ENCODE peak calls at places on chromosomes 7 and 10, in four cellular contexts. R is spleen, Y is hepatocyte, C is uterus. G is an unnamed sample.
A peak's percentile ranks its signal among the peaks of the same experiment; 100 is the strongest.

GRCh38 chr10:93369588-93370164 is 112.5 kb downstream of the MYOF start:
- DNase-seq in R (no peak), Y (no peak), C (no peak), G (no peak)

GRCh38 chr10:95242581-95243317 is 48.1 kb downstream of the PDLIM1 start:
- DNase-seq in R (peak; percentile 18), Y (peak; percentile 65), C (no peak), G (peak; percentile 39)

GRCh38 chr7:80699656-80700318 is 61.3 kb downstream of the CD36 start:
- DNase-seq in R (no peak), Y (no peak), C (no peak), G (no peak)

GRCh38 chr10:56605043-56605442 is 244.0 kb upstream of the ZWINT start:
- DNase-seq in R (no peak), Y (peak; percentile 22), C (no peak), G (no peak)

GRCh38 chr7:77903597-77903996 is 105.0 kb downstream of the PHTF2 start:
- DNase-seq in R (no peak), Y (no peak), C (no peak), G (no peak)

GRCh38 chr10:92847185-92847864 is 995 bp upstream of the EXOC6 start:
- DNase-seq in R (no peak), Y (no peak), C (no peak), G (peak; percentile 14)

GRCh38 chr7:78558571-78558970 is 760.0 kb downstream of the PHTF2 start:
- DNase-seq in R (no peak), Y (no peak), C (no peak), G (no peak)

GRCh38 chr7:24936121-24936824 is 43.7 kb downstream of the OSBPL3 start:
- DNase-seq in R (no peak), Y (no peak), C (no peak), G (no peak)

GRCh38 chr10:688287-688620 is 1.2 kb downstream of the DIP2C start:
- DNase-seq in R (no peak), Y (no peak), C (no peak), G (no peak)

GRCh38 chr10:78846071-78846470 is 222.7 kb upstream of the ZMIZ1 start:
- DNase-seq in R (no peak), Y (no peak), C (no peak), G (no peak)

GRCh38 chr10:78846770-78847169 is 222.0 kb upstream of the ZMIZ1 start:
- DNase-seq in R (no peak), Y (no peak), C (no peak), G (no peak)

GRCh38 chr10:78849115-78849514 is 219.7 kb upstream of the ZMIZ1 start:
- DNase-seq in R (no peak), Y (no peak), C (no peak), G (no peak)

GRCh38 chr10:78849731-78850130 is 219.0 kb upstream of the ZMIZ1 start:
- DNase-seq in R (no peak), Y (no peak), C (no peak), G (no peak)

DNA sequence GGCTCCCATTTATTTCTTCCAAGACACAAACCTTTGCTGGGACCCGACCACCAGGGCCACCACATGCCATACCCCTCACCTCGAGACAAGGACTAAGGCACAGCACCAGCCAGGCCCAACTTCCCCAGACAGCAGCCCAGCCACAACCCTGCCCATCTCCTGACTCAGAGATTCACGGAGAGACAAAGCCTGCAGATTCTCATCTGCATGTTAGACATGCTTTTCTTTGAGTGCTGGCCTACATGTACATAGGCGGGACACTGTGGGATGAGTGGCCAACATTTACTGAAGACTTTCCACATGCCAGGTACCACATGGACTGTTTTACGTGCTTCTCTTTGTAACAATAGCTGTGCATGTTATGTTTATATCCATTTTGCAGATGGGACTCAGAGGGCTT is 221.3 kb upstream of the ZMIZ1 start:
- DNase-seq in R (no peak), Y (no peak), C (no peak), G (no peak)
- H3K27me3 ChIP-seq in R (no peaks in the 10 kb centered on the region), Y (no peaks in the 10 kb centered on the region), C (no peaks in the 10 kb centered on the region), G (peaks cover 1% of the 10 kb centered on the region)

GRCh38 chr7:91347288-91347687 is 83.1 kb downstream of the FZD1 start:
- DNase-seq in R (no peak), Y (no peak), C (no peak), G (peak; percentile 3)

GRCh38 chr7:91353923-91354322 is 89.7 kb downstream of the FZD1 start:
- DNase-seq in R (no peak), Y (no peak), C (no peak), G (no peak)

GRCh38 chr7:91348686-91349085 is 84.5 kb downstream of the FZD1 start:
- DNase-seq in R (no peak), Y (no peak), C (no peak), G (no peak)

GRCh38 chr7:91352091-91352490 is 87.9 kb downstream of the FZD1 start:
- DNase-seq in R (no peak), Y (no peak), C (no peak), G (no peak)

DNA sequence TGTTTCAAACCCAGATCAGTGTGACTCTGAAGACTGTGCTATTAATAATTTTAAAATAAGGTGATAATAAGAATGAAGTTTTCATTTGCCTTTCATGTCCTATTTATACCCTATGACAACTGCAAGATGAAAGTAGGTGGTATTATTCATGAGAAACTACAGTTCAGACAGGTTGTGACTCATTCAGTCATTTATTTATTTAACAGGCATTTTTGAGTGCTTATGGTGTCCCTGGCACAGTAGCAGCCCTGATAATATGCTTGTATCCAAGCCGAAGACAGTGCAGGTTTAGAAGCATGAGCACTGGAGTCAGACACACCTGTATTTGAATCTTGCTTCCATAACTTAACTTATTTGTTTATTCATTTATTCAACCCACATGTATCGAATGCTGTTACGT is 87.1 kb downstream of the FZD1 start:
- DNase-seq in R (no peak), Y (no peak), C (no peak), G (no peak)
- H3K27me3 ChIP-seq in R (no peaks in the 10 kb centered on the region), Y (no peaks in the 10 kb centered on the region), C (no peaks in the 10 kb centered on the region), G (no peaks in the 10 kb centered on the region)

DNA sequence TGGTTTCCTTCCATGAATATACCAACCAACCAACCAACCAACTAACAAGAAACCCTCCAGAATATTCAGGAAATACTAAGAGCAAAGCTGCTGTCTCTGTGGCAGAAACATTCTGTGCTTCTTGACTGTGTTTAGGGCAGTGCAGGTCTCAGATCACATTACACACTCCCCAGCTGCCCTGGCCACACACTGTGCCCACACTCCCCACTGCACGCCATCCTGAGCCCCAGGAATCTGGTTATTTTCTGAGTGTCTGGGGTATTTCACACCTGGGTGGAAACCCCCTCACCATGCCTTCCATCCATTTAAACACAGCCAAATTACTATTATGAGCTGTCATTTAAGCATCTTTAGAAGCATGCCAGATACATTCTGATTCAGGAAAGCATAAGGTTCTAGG is 183.7 kb upstream of the ANK3 start:
- DNase-seq in R (no peak), Y (no peak), C (no peak), G (no peak)
- H3K27me3 ChIP-seq in R (no peaks in the 10 kb centered on the region), Y (no peaks in the 10 kb centered on the region), C (no peaks in the 10 kb centered on the region), G (no peaks in the 10 kb centered on the region)

DNA sequence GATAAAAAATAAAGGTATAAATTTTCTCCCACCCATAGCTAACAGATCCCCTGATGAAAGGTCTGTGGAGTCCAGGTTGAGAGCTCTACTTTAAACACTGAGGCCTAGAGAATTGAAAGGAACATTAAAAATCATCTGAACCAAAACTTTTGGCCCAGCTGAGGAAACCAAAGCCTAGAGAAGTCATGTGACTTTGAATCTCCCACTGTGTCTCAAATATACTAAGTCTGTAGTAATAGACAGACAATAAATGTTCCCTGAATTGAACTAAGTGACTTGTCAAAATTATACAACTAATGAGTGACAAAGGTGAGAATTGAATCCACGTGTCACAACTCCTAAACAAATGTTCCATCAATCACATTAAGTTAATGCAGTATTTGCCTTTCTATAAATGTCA is 5.7 kb downstream of the GBX1 start:
- DNase-seq in R (no peak), Y (no peak), C (no peak), G (no peak)
- H3K27me3 ChIP-seq in R (peaks cover 30% of the 10 kb centered on the region), Y (peaks cover 83% of the 10 kb centered on the region), C (no peaks in the 10 kb centered on the region), G (peaks cover 3% of the 10 kb centered on the region)

DNA sequence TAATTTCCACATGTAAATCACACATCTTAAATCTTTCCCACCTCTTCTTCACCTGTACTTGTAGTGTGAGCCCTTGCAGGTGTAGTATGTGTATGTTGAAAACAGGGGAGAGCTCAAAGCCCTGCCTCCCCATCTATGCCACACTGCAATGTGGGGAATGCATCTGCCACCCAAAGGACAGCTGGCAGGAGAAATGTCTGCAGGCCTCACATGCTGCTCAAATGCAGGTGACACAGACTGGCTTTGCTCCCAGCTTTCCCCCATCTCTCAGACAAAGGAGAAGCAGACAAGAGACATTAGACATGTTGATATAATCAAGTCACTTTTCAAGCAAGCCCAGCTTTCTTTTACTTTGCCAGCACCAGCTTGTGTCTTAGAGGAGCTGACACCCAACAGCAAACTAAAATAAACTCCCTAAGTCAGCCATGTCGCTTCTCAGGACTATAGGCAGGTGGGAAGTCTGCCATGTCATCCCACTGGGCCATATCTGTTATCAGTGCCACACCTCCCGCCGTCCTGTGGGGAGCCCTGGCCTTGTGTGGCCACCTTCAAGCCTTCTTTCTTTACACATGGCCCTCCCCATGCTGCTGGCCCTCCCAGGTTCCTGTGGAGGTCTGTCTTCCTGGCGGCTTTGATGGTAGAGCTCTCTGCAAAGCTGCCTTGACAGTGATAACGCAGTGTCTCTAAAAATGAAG is 102.1 kb downstream of the CXCL12 start:
- DNase-seq in R (no peak), Y (no peak), C (no peak), G (no peak)
- H3K27me3 ChIP-seq in R (no peaks in the 10 kb centered on the region), Y (no peaks in the 10 kb centered on the region), C (no peaks in the 10 kb centered on the region), G (no peaks in the 10 kb centered on the region)

GRCh38 chr10:101258179-101258885 is 29.1 kb upstream of the LBX1 start:
- DNase-seq in R (no peak), Y (no peak), C (no peak), G (peak; percentile 30)
- H3K27me3 ChIP-seq in R (peaks cover 39% of the 10 kb centered on the region), Y (peaks cover 12% of the 10 kb centered on the region), C (no peaks in the 10 kb centered on the region), G (peaks cover 13% of the 10 kb centered on the region)

GRCh38 chr10:123550680-123551096 is 115.5 kb upstream of the GPR26 start:
- DNase-seq in R (no peak), Y (no peak), C (no peak), G (no peak)

GRCh38 chr10:123549761-123550454 is 116.2 kb upstream of the GPR26 start:
- DNase-seq in R (no peak), Y (no peak), C (no peak), G (no peak)

GRCh38 chr10:123548779-123549178 is 117.4 kb upstream of the GPR26 start:
- DNase-seq in R (no peak), Y (no peak), C (no peak), G (no peak)

GRCh38 chr10:123544986-123545385 is 121.2 kb upstream of the GPR26 start:
- DNase-seq in R (no peak), Y (no peak), C (no peak), G (no peak)
- H3K27me3 ChIP-seq in R (no peaks in the 10 kb centered on the region), Y (peaks cover 7% of the 10 kb centered on the region), C (no peaks in the 10 kb centered on the region), G (no peaks in the 10 kb centered on the region)

GRCh38 chr7:137393570-137393969 is 50.0 kb upstream of the PTN start:
- DNase-seq in R (no peak), Y (no peak), C (no peak), G (no peak)
- H3K27me3 ChIP-seq in R (no peaks in the 10 kb centered on the region), Y (no peaks in the 10 kb centered on the region), C (no peaks in the 10 kb centered on the region), G (no peaks in the 10 kb centered on the region)